ENCODE peak calls at places on chromosomes 7 and 10, in four cellular contexts. Y, F, L and X are unnamed samples.

GRCh38 chr10:131242007-131242406 is 69.5 kb downstream of the TCERG1L start:
- DNase-seq in Y (peak), F (peak), L (no peak), X (no peak)

GRCh38 chr7:12066004-12066403 is 145.1 kb upstream of the TMEM106B start:
- DNase-seq in Y (no peak), F (no peak), L (no peak), X (no peak)

GRCh38 chr7:36607206-36607515 is 117.1 kb downstream of the AOAH start:
- DNase-seq in Y (no peak), F (no peak), L (no peak), X (no peak)

GRCh38 chr10:103932996-103933395 is 15.0 kb upstream of the STN1 start:
- DNase-seq in Y (no peak), F (no peak), L (no peak), X (no peak)

GRCh38 chr10:60350400-60350799 is 39.3 kb downstream of the ANK3 start:
- DNase-seq in Y (no peak), F (peak), L (peak), X (no peak)

GRCh38 chr7:37784015-37784414 is 64.4 kb upstream of the NME8 start:
- DNase-seq in Y (no peak), F (no peak), L (no peak), X (no peak)

GRCh38 chr10:43055991-43056567 is 20.8 kb upstream of the RET start:
- DNase-seq in Y (no peak), F (no peak), L (no peak), X (no peak)

GRCh38 chr7:158487546-158488224 is 99.9 kb downstream of the PTPRN2 start:
- DNase-seq in Y (no peak), F (no peak), L (no peak), X (no peak)

GRCh38 chr7:37833107-37833817 is 15.1 kb upstream of the NME8 start:
- DNase-seq in Y (peak), F (peak), L (peak), X (peak)

GRCh38 chr7:100132697-100133137 is 6.0 kb downstream of the MBLAC1 start:
- DNase-seq in Y (peak), F (peak), L (peak), X (peak)

GRCh38 chr10:70537398-70538194 is 59.0 kb downstream of the PALD1 start:
- DNase-seq in Y (no peak), F (peak), L (no peak), X (peak)

GRCh38 chr7:132996581-132997242 is 85.2 kb downstream of the CHCHD3 start:
- DNase-seq in Y (no peak), F (no peak), L (no peak), X (no peak)

GRCh38 chr10:31804416-31804815 is 124.2 kb downstream of the ARHGAP12 start:
- DNase-seq in Y (no peak), F (no peak), L (peak), X (no peak)

GRCh38 chr10:69383485-69384089 is 33.1 kb downstream of the TACR2 start:
- DNase-seq in Y (no peak), F (no peak), L (peak), X (no peak)

GRCh38 chr10:71911296-71911954 is 52.8 kb upstream of the CHST3 start:
- DNase-seq in Y (no peak), F (no peak), L (peak), X (no peak)

GRCh38 chr10:71912431-71912830 is 51.8 kb upstream of the CHST3 start:
- DNase-seq in Y (no peak), F (no peak), L (peak), X (no peak)

GRCh38 chr10:71909399-71910083 is 54.7 kb upstream of the CHST3 start:
- DNase-seq in Y (no peak), F (no peak), L (no peak), X (no peak)

GRCh38 chr10:71905164-71905563 is 54.1 kb upstream of the PSAP start:
- DNase-seq in Y (no peak), F (no peak), L (no peak), X (no peak)

GRCh38 chr10:71908998-71909397 is 55.2 kb upstream of the CHST3 start:
- DNase-seq in Y (no peak), F (no peak), L (no peak), X (no peak)
- TF ChIP-seq CTCF in Y (no peak), F (no peak), L (no peak), X (no peak)

DNA sequence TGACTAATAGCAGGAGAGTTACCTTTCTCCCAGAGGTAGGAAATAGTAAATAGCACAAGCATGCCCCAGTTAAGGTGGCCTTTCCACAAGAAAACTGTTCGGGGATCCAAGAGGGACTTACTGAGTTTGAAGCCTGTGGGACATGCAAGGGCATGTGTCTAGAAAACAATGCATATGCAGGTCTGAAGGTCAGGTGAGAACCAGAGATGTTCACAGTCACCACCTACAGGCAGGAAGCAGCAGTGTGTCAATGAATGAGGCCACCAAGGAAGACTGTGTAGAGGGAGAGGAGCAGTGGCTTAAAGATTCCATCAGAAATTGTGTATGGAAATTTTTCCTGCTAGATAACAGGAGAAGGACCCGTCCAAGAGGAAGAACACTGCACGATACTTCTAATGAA is 66.0 kb downstream of the CALD1 start:
- DNase-seq in Y (no peak), F (peak), L (no peak), X (no peak)
- TF ChIP-seq CTCF in Y (no peak), F (peak), L (peak), X (no peak)

GRCh38 chr10:21161647-21162046 is 264.5 kb upstream of the NEBL start:
- DNase-seq in Y (no peak), F (no peak), L (no peak), X (no peak)

GRCh38 chr10:21159669-21160068 is 262.6 kb upstream of the NEBL start:
- DNase-seq in Y (no peak), F (no peak), L (no peak), X (no peak)

GRCh38 chr10:21161090-21161625 is 264.0 kb upstream of the NEBL start:
- DNase-seq in Y (no peak), F (no peak), L (no peak), X (no peak)

GRCh38 chr10:21158301-21158700 is 261.2 kb upstream of the NEBL start:
- DNase-seq in Y (no peak), F (no peak), L (no peak), X (no peak)

GRCh38 chr10:21160116-21160515 is 263.0 kb upstream of the NEBL start:
- DNase-seq in Y (no peak), F (peak), L (no peak), X (no peak)
- TF ChIP-seq CTCF in Y (no peak), F (no peak), L (no peak), X (no peak)

DNA sequence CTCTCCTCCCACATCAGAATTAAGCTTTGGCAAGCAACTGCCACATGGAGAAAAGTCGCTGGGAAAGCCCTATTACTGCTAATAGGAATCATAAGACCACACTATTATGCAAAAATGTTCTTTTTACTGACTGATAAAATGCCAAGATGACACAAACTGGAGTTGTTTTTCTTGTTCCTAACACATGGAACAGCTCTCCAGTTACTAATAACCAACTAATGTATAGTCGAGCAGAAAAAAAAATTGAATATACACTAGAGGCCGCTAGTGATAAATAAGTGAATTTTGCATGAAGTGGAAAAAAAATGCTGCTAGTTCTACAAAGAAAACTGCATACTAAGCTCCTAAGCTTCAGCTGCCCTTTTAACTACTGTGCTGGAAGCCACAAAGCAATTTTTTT is 165.6 kb downstream of the TPK1 start:
- DNase-seq in Y (peak), F (no peak), L (peak), X (no peak)
- TF ChIP-seq CTCF in Y (peak), F (no peak), L (peak), X (no peak)

DNA sequence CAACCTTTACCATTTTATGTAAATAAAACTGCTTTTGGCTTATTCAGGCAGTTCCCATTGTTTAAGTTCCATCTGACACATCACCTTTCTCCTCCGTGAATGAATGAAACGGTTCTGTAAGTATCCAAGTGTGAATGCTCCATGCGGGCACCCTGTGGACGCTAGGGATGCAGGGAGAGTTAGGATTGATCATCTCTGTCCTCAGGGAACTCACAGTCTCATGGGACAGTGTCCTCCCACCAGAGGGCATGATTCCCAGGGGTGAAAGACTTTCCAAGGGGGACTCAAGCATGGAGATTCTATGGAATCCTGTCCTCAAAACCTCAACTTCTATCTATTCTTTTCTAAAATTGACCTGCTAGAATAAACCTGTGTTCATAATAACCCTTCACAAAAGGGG is 98.8 kb downstream of the HECW1 start:
- DNase-seq in Y (no peak), F (no peak), L (no peak), X (peak)
- TF ChIP-seq CTCF in Y (no peak), F (no peak), L (no peak), X (no peak)